ENCODE peak calls at places on chromosomes 12 and 14, in four cellular contexts. One of them, this sample, is unnamed.

GRCh38 chr12:11954181-11954580 is 116.6 kb upstream of the BCL2L14 start:
- DNase-seq in AG04450: no peak
- DNase-seq in IMR-90: no peak
- DNase-seq in CD14-positive monocyte: no peak
- DNase-seq in this sample: no peak

GRCh38 chr12:56236091-56236490 is 6.2 kb downstream of the SLC39A5 start:
- DNase-seq in CD14-positive monocyte: no peak
- DNase-seq in IMR-90: no peak
- DNase-seq in AG04450: no peak
- DNase-seq in this sample: no peak

GRCh38 chr12:107593713-107594381 is 91.8 kb upstream of the PWP1 start:
- DNase-seq in CD14-positive monocyte: no peak
- DNase-seq in IMR-90: no peak
- DNase-seq in AG04450: no peak
- DNase-seq in this sample: no peak

GRCh38 chr14:97283450-97284230 is 486.5 kb downstream of the VRK1 start:
- DNase-seq in IMR-90: no peak
- DNase-seq in AG04450: no peak
- DNase-seq in CD14-positive monocyte: no peak
- DNase-seq in this sample: no peak

GRCh38 chr12:69540606-69541386 is 44.5 kb upstream of the CCT2 start:
- DNase-seq in CD14-positive monocyte: no peak
- DNase-seq in IMR-90: peak; percentile 84
- DNase-seq in AG04450: peak; percentile 27
- DNase-seq in this sample: no peak

GRCh38 chr14:51444381-51445000 is 204.4 kb downstream of the TMX1 start:
- DNase-seq in AG04450: no peak
- DNase-seq in CD14-positive monocyte: no peak
- DNase-seq in IMR-90: no peak
- DNase-seq in this sample: no peak

GRCh38 chr14:94048676-94049624 is 22.8 kb downstream of the OTUB2 start:
- DNase-seq in IMR-90: no peak
- DNase-seq in CD14-positive monocyte: no peak
- DNase-seq in AG04450: no peak
- DNase-seq in this sample: no peak

GRCh38 chr12:89421093-89421835 is 69.0 kb upstream of the DUSP6 start:
- DNase-seq in AG04450: no peak
- DNase-seq in IMR-90: no peak
- DNase-seq in CD14-positive monocyte: no peak
- DNase-seq in this sample: no peak

GRCh38 chr12:21656931-21657335 is 709 bp downstream of the LDHB start:
- DNase-seq in IMR-90: peak; percentile 50
- DNase-seq in AG04450: no peak
- DNase-seq in CD14-positive monocyte: no peak
- DNase-seq in this sample: peak; percentile 36

GRCh38 chr14:77306406-77307098 is 14.1 kb downstream of the POMT2 start:
- DNase-seq in CD14-positive monocyte: no peak
- DNase-seq in AG04450: no peak
- DNase-seq in IMR-90: peak; percentile 21
- DNase-seq in this sample: no peak

GRCh38 chr12:6264402-6265037 is 46.0 kb upstream of the PLEKHG6 start:
- DNase-seq in CD14-positive monocyte: no peak
- DNase-seq in AG04450: no peak
- DNase-seq in IMR-90: no peak
- DNase-seq in this sample: no peak

GRCh38 chr14:49861581-49861922 is 9.0 kb upstream of the NEMF start:
- DNase-seq in CD14-positive monocyte: peak; percentile 64
- DNase-seq in AG04450: peak; percentile 83
- DNase-seq in IMR-90: peak; percentile 87
- DNase-seq in this sample: peak; percentile 32

GRCh38 chr14:100739306-100739705 is 12.6 kb downstream of the DLK1 start:
- DNase-seq in IMR-90: no peak
- DNase-seq in AG04450: no peak
- DNase-seq in CD14-positive monocyte: no peak
- DNase-seq in this sample: no peak

GRCh38 chr14:58807271-58807670 is 169.5 kb downstream of the DACT1 start:
- DNase-seq in AG04450: no peak
- DNase-seq in CD14-positive monocyte: no peak
- DNase-seq in IMR-90: no peak
- DNase-seq in this sample: no peak

GRCh38 chr12:442235-442884 is 17.4 kb upstream of the B4GALNT3 start:
- DNase-seq in AG04450: peak; percentile 6
- DNase-seq in CD14-positive monocyte: no peak
- DNase-seq in IMR-90: peak; percentile 42
- DNase-seq in this sample: peak; percentile 39

GRCh38 chr12:30110970-30111586 is 327.3 kb upstream of the TMTC1 start:
- DNase-seq in AG04450: no peak
- DNase-seq in IMR-90: peak; percentile 27
- DNase-seq in CD14-positive monocyte: no peak
- DNase-seq in this sample: no peak

GRCh38 chr12:18224745-18225144 is 36.6 kb upstream of the PIK3C2G start:
- DNase-seq in IMR-90: peak; percentile 5
- DNase-seq in CD14-positive monocyte: no peak
- DNase-seq in AG04450: no peak
- DNase-seq in this sample: peak; percentile 11

GRCh38 chr12:50626026-50626425 is 121.2 kb downstream of the DIP2B start:
- DNase-seq in CD14-positive monocyte: no peak
- DNase-seq in AG04450: no peak
- DNase-seq in IMR-90: no peak
- DNase-seq in this sample: no peak

GRCh38 chr14:50067723-50068495 is 48.5 kb downstream of the VCPKMT start:
- DNase-seq in CD14-positive monocyte: no peak
- DNase-seq in IMR-90: peak; percentile 81
- DNase-seq in AG04450: no peak
- DNase-seq in this sample: no peak

GRCh38 chr14:58772814-58773620 is 135.3 kb downstream of the DACT1 start:
- DNase-seq in CD14-positive monocyte: no peak
- DNase-seq in IMR-90: peak; percentile 15
- DNase-seq in AG04450: no peak
- DNase-seq in this sample: no peak

GRCh38 chr14:61476105-61476736 is 154.8 kb downstream of the PRKCH start:
- DNase-seq in CD14-positive monocyte: no peak
- DNase-seq in IMR-90: no peak
- DNase-seq in AG04450: no peak
- DNase-seq in this sample: no peak

GRCh38 chr14:34711169-34711568 is 3.2 kb downstream of the CFL2 start:
- DNase-seq in AG04450: peak; percentile 82
- DNase-seq in IMR-90: peak; percentile 94
- DNase-seq in CD14-positive monocyte: no peak
- DNase-seq in this sample: peak; percentile 70

GRCh38 chr12:89702503-89702902 is 6.1 kb downstream of the ATP2B1 start:
- DNase-seq in CD14-positive monocyte: no peak
- DNase-seq in IMR-90: no peak
- DNase-seq in AG04450: no peak
- DNase-seq in this sample: no peak

GRCh38 chr12:107148105-107148504 is 54.8 kb upstream of the CRY1 start:
- DNase-seq in IMR-90: no peak
- DNase-seq in CD14-positive monocyte: no peak
- DNase-seq in AG04450: no peak
- DNase-seq in this sample: no peak

GRCh38 chr12:30661210-30661609 is 34.5 kb downstream of the IPO8 start:
- DNase-seq in IMR-90: no peak
- DNase-seq in AG04450: no peak
- DNase-seq in CD14-positive monocyte: no peak
- DNase-seq in this sample: no peak

GRCh38 chr12:116360579-116361403 is 83.3 kb upstream of the MED13L start:
- DNase-seq in CD14-positive monocyte: peak; percentile 91
- DNase-seq in IMR-90: no peak
- DNase-seq in AG04450: no peak
- DNase-seq in this sample: no peak

GRCh38 chr12:57377103-57377840 is 53.6 kb downstream of the R3HDM2 start:
- DNase-seq in IMR-90: no peak
- DNase-seq in CD14-positive monocyte: no peak
- DNase-seq in AG04450: no peak
- DNase-seq in this sample: no peak

GRCh38 chr12:26524862-26525465 is 308.0 kb downstream of the ITPR2 start:
- DNase-seq in IMR-90: peak; percentile 28
- DNase-seq in CD14-positive monocyte: no peak
- DNase-seq in AG04450: no peak
- DNase-seq in this sample: no peak

GRCh38 chr14:103561381-103562134 is 899 bp downstream of the BAG5 start:
- DNase-seq in IMR-90: peak; percentile 49
- DNase-seq in AG04450: no peak
- DNase-seq in CD14-positive monocyte: no peak
- DNase-seq in this sample: peak; percentile 77

GRCh38 chr12:104348283-104348993 is 44.9 kb downstream of the EID3 start:
- DNase-seq in CD14-positive monocyte: no peak
- DNase-seq in AG04450: no peak
- DNase-seq in IMR-90: no peak
- DNase-seq in this sample: no peak

GRCh38 chr14:57277062-57277461 is 8.3 kb downstream of the AP5M1 start:
- DNase-seq in IMR-90: no peak
- DNase-seq in CD14-positive monocyte: no peak
- DNase-seq in AG04450: no peak
- DNase-seq in this sample: no peak

GRCh38 chr14:96901227-96901626 is 104.0 kb downstream of the VRK1 start:
- DNase-seq in CD14-positive monocyte: no peak
- DNase-seq in AG04450: no peak
- DNase-seq in IMR-90: no peak
- DNase-seq in this sample: peak; percentile 47

GRCh38 chr12:53224268-53224896 is 7.6 kb downstream of the RARG start:
- DNase-seq in CD14-positive monocyte: no peak
- DNase-seq in IMR-90: no peak
- DNase-seq in AG04450: no peak
- DNase-seq in this sample: no peak
- TF ChIP-seq CTCF in CD14-positive monocyte: no peak
- TF ChIP-seq CTCF in IMR-90: peak; percentile 27
- TF ChIP-seq CTCF in AG04450: peak; percentile 39
- TF ChIP-seq CTCF in this sample: no peak

GRCh38 chr14:65465584-65465983 is 53.1 kb downstream of the FUT8 start:
- DNase-seq in CD14-positive monocyte: no peak
- DNase-seq in AG04450: no peak
- DNase-seq in IMR-90: no peak
- DNase-seq in this sample: no peak
- TF ChIP-seq CTCF in CD14-positive monocyte: no peak
- TF ChIP-seq CTCF in AG04450: no peak
- TF ChIP-seq CTCF in IMR-90: no peak
- TF ChIP-seq CTCF in this sample: no peak

GRCh38 chr12:121399391-121400331 is at the start of gene RNF34:
- DNase-seq in IMR-90: peak; percentile 97
- DNase-seq in CD14-positive monocyte: peak; percentile 98
- DNase-seq in AG04450: peak; percentile 94
- DNase-seq in this sample: peak; percentile 97
- TF ChIP-seq CTCF in IMR-90: no peak
- TF ChIP-seq CTCF in CD14-positive monocyte: no peak
- TF ChIP-seq CTCF in AG04450: no peak
- TF ChIP-seq CTCF in this sample: no peak

DNA sequence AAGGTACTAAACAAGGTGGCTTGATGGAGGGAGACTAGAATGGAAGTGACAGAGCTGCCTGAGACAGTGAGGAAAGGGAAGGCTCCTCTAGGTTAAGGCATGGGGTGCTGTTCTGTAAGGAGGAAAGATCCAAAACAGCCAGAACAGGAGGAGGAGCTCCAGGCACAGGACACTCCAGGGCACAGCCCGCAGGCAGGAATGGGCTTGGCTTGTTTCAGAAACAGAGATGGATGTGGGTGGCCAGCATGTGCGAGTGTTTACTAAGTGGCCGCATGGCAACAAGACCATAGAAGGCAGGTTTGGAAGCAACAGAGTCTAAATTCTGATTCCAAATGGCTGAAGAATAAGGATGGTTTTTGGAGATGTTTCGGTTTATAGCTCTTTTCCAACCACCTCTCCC is 889.1 kb downstream of the AACS start:
- DNase-seq in CD14-positive monocyte: no peak
- DNase-seq in IMR-90: no peak
- DNase-seq in AG04450: no peak
- DNase-seq in this sample: no peak
- TF ChIP-seq CTCF in CD14-positive monocyte: no peak
- TF ChIP-seq CTCF in IMR-90: no peak
- TF ChIP-seq CTCF in AG04450: no peak
- TF ChIP-seq CTCF in this sample: no peak

DNA sequence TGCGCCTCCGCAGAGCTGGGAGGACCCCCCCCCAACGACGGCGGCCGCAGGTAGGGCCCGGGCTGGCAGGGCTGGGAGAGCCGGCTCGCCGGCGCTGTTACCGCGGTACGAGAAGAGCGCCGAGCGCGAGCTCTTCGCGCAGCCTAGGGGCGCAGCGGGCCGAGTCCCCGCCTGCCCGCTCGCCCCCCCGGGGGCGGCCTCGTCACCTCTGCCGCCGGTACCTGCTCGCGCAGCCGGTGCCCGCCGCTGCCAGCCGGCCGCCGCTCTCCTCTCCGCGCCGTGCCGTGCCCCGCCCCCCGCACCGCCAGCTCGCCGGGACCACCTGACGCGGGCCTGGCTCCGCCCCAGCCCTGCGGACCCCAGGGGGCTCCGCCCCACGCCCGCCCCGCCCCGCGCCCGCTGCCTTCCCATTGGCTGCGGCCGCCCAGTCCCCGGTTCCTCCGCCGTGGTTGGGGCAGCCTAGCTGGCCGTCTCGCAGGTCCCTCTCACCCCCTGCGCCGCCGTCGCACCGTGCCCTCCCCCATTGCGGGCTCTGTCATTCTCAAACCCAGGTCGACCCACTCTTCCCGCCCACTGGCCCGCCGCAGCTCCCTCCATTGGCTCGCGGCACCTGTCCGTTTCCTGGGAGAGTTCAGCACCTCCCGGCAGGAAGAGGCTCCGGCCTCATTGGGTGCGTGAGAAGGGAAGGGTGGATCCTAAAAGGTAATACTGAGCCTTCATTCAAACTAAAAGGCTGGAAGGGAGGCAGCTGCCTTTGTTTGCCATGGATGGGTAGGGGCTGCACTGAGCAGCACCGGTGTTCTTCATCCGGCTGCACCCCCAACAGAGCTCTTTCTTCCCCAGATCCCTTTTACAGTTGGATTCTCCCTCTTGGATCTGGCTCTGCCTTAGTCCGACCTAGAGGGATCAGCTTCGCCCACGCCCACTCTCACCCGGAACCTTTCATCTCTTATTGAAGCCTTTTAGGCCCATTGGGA is at the start of gene MAP3K9:
- DNase-seq in CD14-positive monocyte: peak; percentile 53
- DNase-seq in IMR-90: peak; percentile 26
- DNase-seq in AG04450: no peak
- DNase-seq in this sample: peak; percentile 98
- TF ChIP-seq CTCF in CD14-positive monocyte: no peak
- TF ChIP-seq CTCF in IMR-90: no peak
- TF ChIP-seq CTCF in AG04450: no peak
- TF ChIP-seq CTCF in this sample: no peak